ENCODE peak calls at places on chromosomes 3 and 15, in four cellular contexts. One of them, this sample, is unnamed.

GRCh38 chr15:51735611-51736010 is 1.8 kb downstream of the LYSMD2 start:
- DNase-seq in heart left ventricle: no peak
- DNase-seq in ascending aorta: no peak
- DNase-seq in A549: no peak
- DNase-seq in this sample: no peak

GRCh38 chr15:93166675-93167074 is 77.7 kb upstream of the RGMA start:
- DNase-seq in heart left ventricle: no peak
- DNase-seq in ascending aorta: no peak
- DNase-seq in A549: no peak
- DNase-seq in this sample: no peak

GRCh38 chr3:178705925-178706324 is 169.7 kb downstream of the KCNMB2 start:
- DNase-seq in heart left ventricle: no peak
- DNase-seq in ascending aorta: no peak
- DNase-seq in A549: no peak
- DNase-seq in this sample: no peak

GRCh38 chr15:73781038-73781925 is 28.1 kb upstream of the INSYN1 start:
- DNase-seq in heart left ventricle: no peak
- DNase-seq in ascending aorta: no peak
- DNase-seq in A549: peak
- DNase-seq in this sample: peak

GRCh38 chr3:30311781-30312180 is 294.6 kb upstream of the TGFBR2 start:
- DNase-seq in A549: no peak
- DNase-seq in heart left ventricle: peak
- DNase-seq in ascending aorta: no peak
- DNase-seq in this sample: no peak

GRCh38 chr3:143586565-143586964 is 261.7 kb downstream of the SLC9A9 start:
- DNase-seq in ascending aorta: no peak
- DNase-seq in heart left ventricle: no peak
- DNase-seq in A549: no peak
- DNase-seq in this sample: no peak

GRCh38 chr3:118488751-118489150 is 545.9 kb downstream of the IGSF11 start:
- DNase-seq in A549: no peak
- DNase-seq in ascending aorta: no peak
- DNase-seq in heart left ventricle: no peak
- DNase-seq in this sample: no peak

GRCh38 chr3:14583543-14584091 is 43.5 kb upstream of the GRIP2 start:
- DNase-seq in heart left ventricle: no peak
- DNase-seq in ascending aorta: no peak
- DNase-seq in A549: no peak
- DNase-seq in this sample: no peak

GRCh38 chr3:84547971-84548970 is 410.5 kb upstream of the CADM2 start:
- DNase-seq in ascending aorta: no peak
- DNase-seq in A549: peak
- DNase-seq in heart left ventricle: no peak
- DNase-seq in this sample: peak

GRCh38 chr15:62307551-62307950 is 142.5 kb upstream of the C2CD4B start:
- DNase-seq in A549: no peak
- DNase-seq in heart left ventricle: no peak
- DNase-seq in ascending aorta: no peak
- DNase-seq in this sample: no peak

GRCh38 chr3:44104668-44105321 is 136.9 kb upstream of the TOPAZ1 start:
- DNase-seq in heart left ventricle: no peak
- DNase-seq in ascending aorta: no peak
- DNase-seq in A549: peak
- DNase-seq in this sample: no peak

GRCh38 chr3:131630117-131630516 is 127.3 kb upstream of the MRPL3 start:
- DNase-seq in A549: no peak
- DNase-seq in heart left ventricle: no peak
- DNase-seq in ascending aorta: no peak
- DNase-seq in this sample: no peak

GRCh38 chr3:116001063-116001765 is 377.9 kb downstream of the GAP43 start:
- DNase-seq in heart left ventricle: no peak
- DNase-seq in A549: no peak
- DNase-seq in ascending aorta: no peak
- DNase-seq in this sample: no peak

GRCh38 chr3:195071916-195072820 is 198.8 kb downstream of the XXYLT1 start:
- DNase-seq in heart left ventricle: peak
- DNase-seq in ascending aorta: no peak
- DNase-seq in A549: no peak
- DNase-seq in this sample: no peak

GRCh38 chr3:156304406-156304805 is 184.0 kb downstream of the KCNAB1 start:
- DNase-seq in heart left ventricle: no peak
- DNase-seq in A549: no peak
- DNase-seq in ascending aorta: no peak
- DNase-seq in this sample: no peak

GRCh38 chr3:73361591-73361990 is 263.1 kb downstream of the PDZRN3 start:
- DNase-seq in ascending aorta: no peak
- DNase-seq in heart left ventricle: no peak
- DNase-seq in A549: no peak
- DNase-seq in this sample: no peak

GRCh38 chr15:58469432-58470353 is 37.9 kb downstream of the LIPC start:
- DNase-seq in ascending aorta: no peak
- DNase-seq in A549: peak
- DNase-seq in heart left ventricle: no peak
- DNase-seq in this sample: no peak

GRCh38 chr3:48222616-48223513 is at the start of gene CAMP:
- DNase-seq in A549: peak
- DNase-seq in heart left ventricle: peak
- DNase-seq in ascending aorta: peak
- DNase-seq in this sample: no peak

GRCh38 chr15:98324341-98324970 is 323.9 kb upstream of the IGF1R start:
- DNase-seq in A549: no peak
- DNase-seq in heart left ventricle: no peak
- DNase-seq in ascending aorta: no peak
- DNase-seq in this sample: no peak

GRCh38 chr3:4313606-4314308 is 10.6 kb downstream of the SETMAR start:
- DNase-seq in ascending aorta: no peak
- DNase-seq in heart left ventricle: no peak
- DNase-seq in A549: peak
- DNase-seq in this sample: no peak

GRCh38 chr3:172213765-172214358 is 174.5 kb downstream of the FNDC3B start:
- DNase-seq in A549: no peak
- DNase-seq in heart left ventricle: no peak
- DNase-seq in ascending aorta: no peak
- DNase-seq in this sample: no peak

GRCh38 chr3:192365571-192365970 is 361.8 kb downstream of the FGF12 start:
- DNase-seq in ascending aorta: no peak
- DNase-seq in heart left ventricle: no peak
- DNase-seq in A549: peak
- DNase-seq in this sample: no peak

GRCh38 chr3:48190911-48191310 is 2.7 kb upstream of the CDC25A start:
- DNase-seq in ascending aorta: no peak
- DNase-seq in heart left ventricle: no peak
- DNase-seq in A549: no peak
- DNase-seq in this sample: no peak

GRCh38 chr3:339346-339745 is 142.8 kb downstream of the CHL1 start:
- DNase-seq in ascending aorta: no peak
- DNase-seq in A549: no peak
- DNase-seq in heart left ventricle: no peak
- DNase-seq in this sample: no peak

GRCh38 chr3:29012011-29012410 is 268.9 kb upstream of the RBMS3 start:
- DNase-seq in A549: no peak
- DNase-seq in heart left ventricle: no peak
- DNase-seq in ascending aorta: no peak
- DNase-seq in this sample: no peak

GRCh38 chr3:29465836-29466235 is 185.0 kb downstream of the RBMS3 start:
- DNase-seq in heart left ventricle: no peak
- DNase-seq in ascending aorta: no peak
- DNase-seq in A549: no peak
- DNase-seq in this sample: no peak

GRCh38 chr3:107669669-107670068 is 146.9 kb downstream of the BBX start:
- DNase-seq in A549: no peak
- DNase-seq in ascending aorta: no peak
- DNase-seq in heart left ventricle: no peak
- DNase-seq in this sample: no peak

GRCh38 chr15:98417346-98417745 is 231.0 kb upstream of the IGF1R start:
- DNase-seq in heart left ventricle: no peak
- DNase-seq in A549: no peak
- DNase-seq in ascending aorta: no peak
- DNase-seq in this sample: no peak

DNA sequence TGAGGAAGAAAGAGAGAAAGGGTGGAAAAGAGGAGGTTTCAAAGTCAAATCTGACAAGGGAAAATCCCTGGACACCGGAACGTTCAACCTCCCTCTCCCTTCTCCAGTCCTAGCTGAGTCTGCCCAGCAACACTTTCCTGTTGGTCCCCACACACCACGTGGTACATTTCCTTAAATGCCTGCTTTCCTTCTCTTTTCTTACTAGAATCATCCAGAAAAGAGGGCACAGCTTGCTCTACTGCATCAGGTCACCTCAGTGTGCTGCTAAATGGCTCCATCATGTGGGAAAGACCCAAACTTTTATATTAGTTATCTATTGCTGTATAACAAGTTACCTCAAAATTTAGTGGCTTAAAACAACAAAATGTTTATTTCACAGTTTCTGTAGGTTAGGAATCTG is 181.2 kb downstream of the NECTIN3 start:
- DNase-seq in A549: peak
- DNase-seq in heart left ventricle: no peak
- DNase-seq in ascending aorta: no peak
- DNase-seq in this sample: no peak
- TF ChIP-seq CTCF in A549: no peak
- TF ChIP-seq CTCF in heart left ventricle: no peak
- TF ChIP-seq CTCF in ascending aorta: no peak
- TF ChIP-seq CTCF in this sample: no peak

GRCh38 chr15:63887630-63888029 is 53.9 kb upstream of the HERC1 start:
- DNase-seq in ascending aorta: no peak
- DNase-seq in heart left ventricle: no peak
- DNase-seq in A549: no peak
- DNase-seq in this sample: no peak

GRCh38 chr15:63889831-63890230 is 56.1 kb upstream of the HERC1 start:
- DNase-seq in A549: no peak
- DNase-seq in heart left ventricle: no peak
- DNase-seq in ascending aorta: no peak
- DNase-seq in this sample: no peak

GRCh38 chr15:63890617-63891016 is 56.9 kb upstream of the HERC1 start:
- DNase-seq in heart left ventricle: no peak
- DNase-seq in A549: no peak
- DNase-seq in ascending aorta: no peak
- DNase-seq in this sample: no peak

GRCh38 chr15:63888823-63889222 is 55.1 kb upstream of the HERC1 start:
- DNase-seq in ascending aorta: no peak
- DNase-seq in A549: no peak
- DNase-seq in heart left ventricle: no peak
- DNase-seq in this sample: no peak

DNA sequence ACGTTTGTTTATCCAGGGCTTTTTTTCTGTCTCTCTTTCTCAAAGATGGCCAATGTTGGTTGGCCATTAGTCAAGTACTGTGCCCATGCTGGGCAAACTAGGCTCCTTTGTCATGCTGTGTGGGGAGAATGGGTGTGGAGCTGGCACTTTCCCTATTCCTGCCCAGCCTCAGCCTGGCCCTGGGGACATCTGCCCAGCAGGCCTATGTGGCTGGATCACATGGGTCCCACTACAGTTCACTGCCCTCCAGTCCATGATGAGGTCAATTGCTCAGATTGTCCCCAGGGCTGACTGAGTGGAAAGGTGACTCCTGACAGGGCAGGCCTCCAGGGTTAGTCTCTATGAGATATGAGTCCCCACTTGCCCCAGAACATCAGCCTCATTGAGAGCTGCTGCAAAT is 54.4 kb upstream of the HERC1 start:
- DNase-seq in heart left ventricle: no peak
- DNase-seq in A549: no peak
- DNase-seq in ascending aorta: no peak
- DNase-seq in this sample: no peak
- TF ChIP-seq CTCF in heart left ventricle: no peak
- TF ChIP-seq CTCF in A549: no peak
- TF ChIP-seq CTCF in ascending aorta: no peak
- TF ChIP-seq CTCF in this sample: no peak

GRCh38 chr3:114596147-114596546 is 302.3 kb downstream of the TIGIT start:
- DNase-seq in A549: no peak
- DNase-seq in ascending aorta: no peak
- DNase-seq in heart left ventricle: no peak
- DNase-seq in this sample: no peak

GRCh38 chr3:114595521-114596028 is 301.7 kb downstream of the TIGIT start:
- DNase-seq in heart left ventricle: no peak
- DNase-seq in ascending aorta: no peak
- DNase-seq in A549: no peak
- DNase-seq in this sample: no peak

GRCh38 chr3:114600571-114600970 is 306.7 kb downstream of the TIGIT start:
- DNase-seq in A549: no peak
- DNase-seq in ascending aorta: no peak
- DNase-seq in heart left ventricle: no peak
- DNase-seq in this sample: no peak

DNA sequence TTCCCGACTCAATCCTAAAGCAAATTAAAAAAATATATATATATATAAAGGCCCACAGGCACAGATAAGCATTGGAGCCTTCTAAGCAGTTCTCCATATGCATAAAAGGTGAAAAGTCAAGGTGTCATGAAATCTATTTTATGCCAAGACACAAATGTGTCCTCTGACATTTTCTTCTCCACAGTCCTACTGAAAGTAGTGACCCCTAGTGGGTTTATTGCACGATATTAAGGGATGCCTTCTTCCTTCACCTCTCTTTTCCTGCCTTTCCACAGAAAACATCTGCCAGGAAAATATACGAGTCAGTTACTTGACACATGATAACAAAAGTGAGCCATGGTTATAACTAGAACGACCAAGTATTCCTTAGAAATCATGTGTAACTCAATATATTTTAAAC is 303.2 kb downstream of the TIGIT start:
- DNase-seq in ascending aorta: no peak
- DNase-seq in A549: no peak
- DNase-seq in heart left ventricle: no peak
- DNase-seq in this sample: no peak
- TF ChIP-seq CTCF in ascending aorta: no peak
- TF ChIP-seq CTCF in A549: peak
- TF ChIP-seq CTCF in heart left ventricle: no peak
- TF ChIP-seq CTCF in this sample: no peak

DNA sequence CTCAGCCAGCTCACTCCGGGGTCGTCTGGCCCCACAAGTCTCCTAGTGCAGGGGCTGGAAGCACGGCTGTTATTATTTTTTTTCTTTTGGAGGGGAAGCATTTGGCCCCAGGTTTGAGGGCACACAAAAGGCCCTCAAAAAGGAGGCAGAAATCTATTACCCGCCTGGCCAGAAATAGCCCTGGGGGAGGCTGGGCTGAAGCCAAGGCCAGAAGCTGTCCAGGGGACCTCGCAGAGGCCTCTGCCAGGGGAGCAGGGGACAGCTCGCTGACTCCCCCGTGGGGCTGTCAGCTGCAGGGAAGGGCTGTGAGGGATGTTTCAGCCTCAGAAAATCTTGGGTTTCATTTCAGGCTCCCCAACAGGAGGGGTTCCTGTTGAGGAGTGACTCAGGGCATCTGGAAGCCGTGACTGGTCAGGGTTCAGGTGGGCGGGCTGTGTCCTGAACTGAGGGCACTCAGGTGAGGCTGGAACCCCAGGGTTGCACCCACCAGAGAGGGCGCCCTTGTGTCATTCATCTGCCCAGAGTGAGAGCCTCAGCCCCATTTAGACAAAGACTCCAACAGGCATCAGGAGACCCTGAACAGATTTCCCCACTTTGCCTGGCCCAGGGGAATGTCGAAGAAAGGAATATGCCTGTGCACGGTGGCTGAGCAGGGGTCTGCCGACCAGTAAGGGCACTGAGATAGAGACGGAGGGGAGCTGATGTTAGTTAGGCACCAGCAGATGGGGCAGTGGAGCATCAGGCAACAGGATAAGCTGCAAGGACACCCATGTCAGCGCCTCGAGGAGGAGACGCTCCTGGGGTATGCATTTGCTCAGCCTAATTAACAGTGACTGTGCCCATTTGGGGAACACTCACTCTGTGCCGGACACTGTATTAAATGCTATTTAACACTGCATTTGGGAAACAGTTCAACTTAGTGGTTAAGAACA is 43.5 kb upstream of the SLC6A11 start:
- DNase-seq in ascending aorta: no peak
- DNase-seq in heart left ventricle: no peak
- DNase-seq in A549: peak
- DNase-seq in this sample: peak
- TF ChIP-seq CTCF in ascending aorta: no peak
- TF ChIP-seq CTCF in heart left ventricle: no peak
- TF ChIP-seq CTCF in A549: peak
- TF ChIP-seq CTCF in this sample: peak

This sample was measured in endothelial cell.